ENCODE peak calls at places on chromosomes 6 and 20, in five cellular contexts. B, T, O, E and J are unnamed samples.

GRCh38 chr6:129863664-129864063 is 2.5 kb upstream of the TMEM244 start:
- DNase-seq in B (peak), T (no peak), O (no peak), E (no peak), J (no peak)

GRCh38 chr20:32387262-32387661 is 29.1 kb downstream of the ASXL1 start:
- DNase-seq in B (peak), T (peak), O (no peak), E (no peak), J (no peak)

GRCh38 chr6:25154034-25154596 is 125.1 kb upstream of the CARMIL1 start:
- DNase-seq in B (no peak), T (no peak), O (no peak), E (no peak), J (no peak)

GRCh38 chr6:167838207-167838748 is 11.6 kb downstream of the AFDN start:
- DNase-seq in B (no peak), T (no peak), O (no peak), E (no peak), J (no peak)

GRCh38 chr6:33018904-33019303 is 9.5 kb upstream of the HLA-DOA start:
- DNase-seq in B (peak), T (peak), O (no peak), E (no peak), J (no peak)

GRCh38 chr20:60131375-60131774 is 173.2 kb downstream of the CDH26 start:
- DNase-seq in B (no peak), T (no peak), O (no peak), E (no peak), J (no peak)

GRCh38 chr6:135115411-135116293 is 61.0 kb upstream of the HBS1L start:
- DNase-seq in B (no peak), T (peak), O (no peak), E (no peak), J (no peak)

GRCh38 chr6:167779123-167779992 is 47.4 kb upstream of the AFDN start:
- DNase-seq in B (no peak), T (no peak), O (no peak), E (no peak), J (no peak)

GRCh38 chr6:54053893-54054391 is 57.3 kb upstream of the MLIP start:
- DNase-seq in B (peak), T (no peak), O (no peak), E (no peak), J (no peak)

GRCh38 chr20:50521709-50522674 is 11.8 kb downstream of the PTPN1 start:
- DNase-seq in B (no peak), T (no peak), O (no peak), E (peak), J (no peak)

GRCh38 chr20:37356387-37356786 is 10.4 kb downstream of the SRC start:
- DNase-seq in B (no peak), T (no peak), O (no peak), E (no peak), J (no peak)

GRCh38 chr6:57173056-57173885 is 1.1 kb downstream of the BAG2 start:
- DNase-seq in B (no peak), T (peak), O (no peak), E (peak), J (no peak)

GRCh38 chr6:142416179-142416578 is 114.4 kb downstream of the ADGRG6 start:
- DNase-seq in B (peak), T (no peak), O (no peak), E (no peak), J (no peak)

GRCh38 chr6:11779308-11780096 is 899 bp upstream of the ADTRP start:
- DNase-seq in B (peak), T (no peak), O (no peak), E (no peak), J (no peak)

GRCh38 chr6:110949679-110950285 is 8.7 kb upstream of the GTF3C6 start:
- DNase-seq in B (peak), T (peak), O (no peak), E (peak), J (no peak)

GRCh38 chr20:22578221-22579118 is 5.9 kb downstream of the FOXA2 start:
- DNase-seq in B (no peak), T (no peak), O (no peak), E (no peak), J (peak)

GRCh38 chr20:23086056-23086551 is at the start of gene CD93:
- DNase-seq in B (no peak), T (peak), O (no peak), E (peak), J (peak)

GRCh38 chr6:83860347-83860731 is 850 bp downstream of the CYB5R4 start:
- DNase-seq in B (no peak), T (no peak), O (no peak), E (no peak), J (no peak)

GRCh38 chr6:39521826-39522377 is 199.4 kb upstream of the KCNK16 start:
- DNase-seq in B (no peak), T (no peak), O (no peak), E (no peak), J (no peak)

GRCh38 chr20:36544134-36545018 is 3.1 kb downstream of the MYL9 start:
- DNase-seq in B (peak), T (no peak), O (no peak), E (no peak), J (no peak)

GRCh38 chr6:167415441-167415961 is 90.6 kb downstream of the TTLL2 start:
- DNase-seq in B (no peak), T (no peak), O (no peak), E (no peak), J (no peak)

GRCh38 chr20:12535316-12535715 is 473.5 kb upstream of the SPTLC3 start:
- DNase-seq in B (no peak), T (no peak), O (no peak), E (no peak), J (no peak)

GRCh38 chr6:148263010-148263409 is 79.6 kb upstream of the SASH1 start:
- DNase-seq in B (no peak), T (no peak), O (no peak), E (no peak), J (no peak)

GRCh38 chr6:168355716-168356522 is 36.3 kb upstream of the DACT2 start:
- DNase-seq in B (peak), T (no peak), O (no peak), E (peak), J (peak)

GRCh38 chr20:59147197-59147596 is 16.4 kb upstream of the ZNF831 start:
- DNase-seq in B (no peak), T (no peak), O (no peak), E (no peak), J (no peak)

GRCh38 chr6:129236110-129236509 is 353.2 kb downstream of the LAMA2 start:
- DNase-seq in B (no peak), T (peak), O (no peak), E (no peak), J (no peak)

GRCh38 chr6:116476021-116476678 is 15.0 kb downstream of the CALHM6 start:
- DNase-seq in B (peak), T (peak), O (no peak), E (no peak), J (no peak)

GRCh38 chr6:154479388-154480143 is 30.9 kb downstream of the CNKSR3 start:
- DNase-seq in B (peak), T (no peak), O (no peak), E (no peak), J (no peak)

GRCh38 chr6:30007132-30007764 is 53.8 kb upstream of the POLR1H start:
- DNase-seq in B (no peak), T (no peak), O (no peak), E (no peak), J (peak)

GRCh38 chr6:31399589-31400466 is 3.6 kb upstream of the MICA start:
- DNase-seq in B (peak), T (peak), O (no peak), E (peak), J (peak)

GRCh38 chr6:52297433-52297832 is 12.9 kb upstream of the MCM3 start:
- DNase-seq in B (peak), T (peak), O (no peak), E (no peak), J (no peak)

GRCh38 chr6:13407709-13408695 is 79.4 kb downstream of the GFOD1 start:
- DNase-seq in B (peak), T (no peak), O (no peak), E (peak), J (no peak)

GRCh38 chr20:51220293-51220706 is 197.4 kb upstream of the KCNG1 start:
- DNase-seq in B (peak), T (peak), O (no peak), E (peak), J (peak)

GRCh38 chr20:23746321-23746720 is 4.4 kb downstream of the CST1 start:
- DNase-seq in B (no peak), T (no peak), O (no peak), E (no peak), J (no peak)

GRCh38 chr6:73739097-73739496 is 43.1 kb downstream of the CD109 start:
- DNase-seq in B (peak), T (peak), O (no peak), E (peak), J (peak)

GRCh38 chr20:55269913-55270312 is 735.4 kb downstream of the CBLN4 start:
- DNase-seq in B (peak), T (no peak), O (no peak), E (no peak), J (no peak)

GRCh38 chr6:104908031-104908430 is 48.3 kb upstream of the HACE1 start:
- DNase-seq in B (no peak), T (no peak), O (no peak), E (no peak), J (no peak)

GRCh38 chr6:89375427-89375868 is 22.9 kb upstream of the UBE2J1 start:
- DNase-seq in B (no peak), T (peak), O (peak), E (peak), J (peak)

GRCh38 chr6:105951322-105951721 is 134.8 kb upstream of the PRDM1 start:
- DNase-seq in B (no peak), T (no peak), O (no peak), E (no peak), J (no peak)

GRCh38 chr20:39105551-39105950 is 143.4 kb downstream of the DHX35 start:
- DNase-seq in B (no peak), T (peak), O (no peak), E (peak), J (no peak)
- TF ChIP-seq CTCF in B (no peak), T (no peak), O (no peak), E (peak), J (no peak)

GRCh38 chr6:163866192-163866591 is 451.7 kb downstream of the QKI start:
- DNase-seq in B (no peak), T (no peak), O (no peak), E (peak), J (peak)
- TF ChIP-seq CTCF in B (no peak), T (no peak), O (no peak), E (peak), J (no peak)

GRCh38 chr6:3838992-3839867 is 9.9 kb upstream of the FAM50B start:
- DNase-seq in B (peak), T (no peak), O (no peak), E (no peak), J (no peak)

GRCh38 chr6:3837781-3838180 is 11.4 kb upstream of the FAM50B start:
- DNase-seq in B (no peak), T (no peak), O (no peak), E (no peak), J (no peak)

GRCh38 chr6:3830806-3831205 is 18.4 kb upstream of the FAM50B start:
- DNase-seq in B (no peak), T (no peak), O (no peak), E (no peak), J (no peak)

GRCh38 chr6:3831741-3832530 is 17.2 kb upstream of the FAM50B start:
- DNase-seq in B (no peak), T (no peak), O (no peak), E (no peak), J (no peak)

GRCh38 chr6:3835055-3835731 is 14.0 kb upstream of the FAM50B start:
- DNase-seq in B (peak), T (no peak), O (no peak), E (no peak), J (no peak)
- TF ChIP-seq CTCF in B (no peak), T (no peak), O (no peak), E (peak), J (no peak)

GRCh38 chr6:36938536-36938935 is 16.0 kb upstream of the PI16 start:
- DNase-seq in B (peak), T (no peak), O (no peak), E (no peak), J (no peak)
- TF ChIP-seq CTCF in B (no peak), T (no peak), O (no peak), E (no peak), J (no peak)

GRCh38 chr6:35713006-35713405 is 23.8 kb upstream of the ARMC12 start:
- DNase-seq in B (no peak), T (no peak), O (no peak), E (no peak), J (no peak)

GRCh38 chr6:35711731-35712130 is 23.0 kb upstream of the FKBP5 start:
- DNase-seq in B (no peak), T (no peak), O (no peak), E (no peak), J (no peak)

GRCh38 chr6:35716798-35717197 is 20.0 kb upstream of the ARMC12 start:
- DNase-seq in B (no peak), T (no peak), O (no peak), E (no peak), J (no peak)

GRCh38 chr6:35710241-35710847 is 21.6 kb upstream of the FKBP5 start:
- DNase-seq in B (peak), T (no peak), O (no peak), E (no peak), J (no peak)

DNA sequence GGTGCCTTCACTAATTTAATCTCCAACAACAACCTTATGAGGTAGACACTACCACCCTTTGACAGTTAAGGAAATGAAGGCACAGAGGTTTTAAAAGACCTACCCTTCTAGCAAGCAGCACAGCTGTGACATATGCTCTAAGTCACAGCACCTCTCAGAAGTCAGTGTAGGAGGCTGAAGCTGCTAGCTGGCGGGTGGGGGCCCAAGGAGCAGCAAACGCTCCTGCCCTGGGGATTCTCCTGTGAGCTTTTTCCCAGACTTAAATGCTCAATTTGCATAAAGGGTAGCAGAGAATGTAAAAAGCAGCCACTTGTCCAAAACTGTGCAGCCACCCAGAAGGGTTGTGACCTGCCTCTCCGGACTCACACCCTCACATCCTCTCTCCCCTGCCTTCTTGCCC is 23.4 kb upstream of the ARMC12 start:
- DNase-seq in B (no peak), T (no peak), O (no peak), E (no peak), J (no peak)
- TF ChIP-seq CTCF in B (no peak), T (no peak), O (no peak), E (no peak), J (no peak)